ENCODE peak calls at places on chromosomes 2 and 18, in ten cellular contexts. N is OCI-M1; W is nucleus accumbens; G is SK-N-SH; T is astrocyte; Q is fibroblast of lung; S is stimulated activated naive CD4-positive, alpha-beta T cell; F is upper lobe of right lung; B is RPMI7951; R is activated naive CD4-positive, alpha-beta T cell. E is an unnamed sample.

GRCh38 chr2:137206064-137206463 is 440.7 kb downstream of the THSD7B start:
- DNase-seq in W (no peak), F (no peak), N (no peak), T (no peak), Q (no peak), R (no peak), S (no peak), B (no peak), G (no peak), E (no peak)

GRCh38 chr2:71510196-71510807 is 56.9 kb downstream of the DYSF start:
- DNase-seq in G (peak; percentile 87), T (peak; percentile 19), S (peak; percentile 27), F (peak; percentile 82), B (peak; percentile 52), R (peak; percentile 62), W (peak; percentile 11), N (peak; percentile 58), Q (peak; percentile 40), E (no peak)

GRCh38 chr2:26148501-26148900 is 24.4 kb upstream of the GAREM2 start:
- DNase-seq in F (no peak), Q (peak; percentile 15), N (no peak), S (no peak), R (no peak), T (no peak), G (no peak), W (no peak), B (no peak), E (no peak)

GRCh38 chr2:209422191-209422754 is 1.6 kb upstream of the MAP2 start:
- DNase-seq in Q (no peak), F (no peak), G (no peak), B (no peak), R (no peak), T (no peak), S (no peak), N (no peak), W (no peak), E (no peak)

GRCh38 chr2:203669820-203670219 is 36.6 kb upstream of the CD28 start:
- DNase-seq in R (no peak), W (no peak), G (no peak), N (no peak), T (peak; percentile 89), F (no peak), Q (peak; percentile 91), S (no peak), B (peak; percentile 20), E (no peak)

GRCh38 chr2:170813611-170814550 is 2.8 kb upstream of the GAD1 start:
- DNase-seq in S (no peak), R (peak; percentile 7), G (no peak), N (peak; percentile 37), B (peak; percentile 61), Q (peak; percentile 52), T (peak; percentile 35), F (no peak), W (no peak), E (no peak)

GRCh38 chr2:106306396-106306795 is 112.3 kb upstream of the UXS1 start:
- DNase-seq in N (no peak), R (no peak), Q (no peak), W (no peak), S (no peak), B (no peak), G (no peak), T (no peak), F (no peak), E (no peak)

GRCh38 chr2:213862407-213863076 is 548.3 kb upstream of the VWC2L start:
- DNase-seq in B (no peak), N (no peak), F (no peak), G (no peak), R (no peak), Q (no peak), T (no peak), S (no peak), W (no peak), E (no peak)

GRCh38 chr2:96144481-96145027 is 686 bp downstream of the DUSP2 start:
- DNase-seq in B (no peak), G (no peak), Q (no peak), F (no peak), R (peak; percentile 48), S (peak; percentile 43), T (no peak), N (peak; percentile 55), W (no peak), E (no peak)

GRCh38 chr18:54416459-54416858 is 58.8 kb downstream of the C18orf54 start:
- DNase-seq in S (no peak), B (peak; percentile 24), Q (peak; percentile 89), G (no peak), F (no peak), W (no peak), R (no peak), N (no peak), T (peak; percentile 88), E (no peak)

GRCh38 chr2:23587330-23587729 is 202.4 kb downstream of the KLHL29 start:
- DNase-seq in G (peak; percentile 56), T (no peak), Q (no peak), S (no peak), B (no peak), N (no peak), F (no peak), R (no peak), W (no peak), E (no peak)

GRCh38 chr2:241071677-241072111 is 30.4 kb downstream of the MTERF4 start:
- DNase-seq in Q (no peak), W (no peak), R (no peak), T (no peak), B (no peak), G (no peak), F (no peak), S (no peak), N (no peak), E (no peak)

GRCh38 chr2:61677942-61678341 is 139.8 kb upstream of the XPO1 start:
- DNase-seq in S (no peak), F (no peak), T (no peak), Q (no peak), G (no peak), N (no peak), B (no peak), R (no peak), W (no peak), E (no peak)

GRCh38 chr2:224449212-224450147 is 47.6 kb upstream of the FAM124B start:
- DNase-seq in B (peak; percentile 27), N (peak; percentile 17), G (peak; percentile 44), Q (peak; percentile 19), F (no peak), R (no peak), S (no peak), T (no peak), W (no peak), E (no peak)

GRCh38 chr2:112160591-112161250 is 22.5 kb downstream of the FBLN7 start:
- DNase-seq in Q (no peak), G (no peak), N (no peak), R (no peak), B (no peak), F (peak; percentile 41), T (no peak), W (no peak), S (no peak), E (no peak)

GRCh38 chr2:200609027-200609614 is 23.3 kb downstream of the AOX1 start:
- DNase-seq in Q (peak; percentile 92), N (no peak), B (peak; percentile 88), R (no peak), G (no peak), T (peak; percentile 89), S (no peak), F (no peak), W (no peak), E (no peak)

GRCh38 chr18:66124394-66124793 is 373.6 kb downstream of the CDH7 start:
- DNase-seq in W (no peak), R (no peak), G (no peak), S (no peak), B (no peak), F (no peak), N (peak; percentile 41), T (no peak), Q (no peak), E (no peak)

GRCh38 chr2:156800781-156801366 is 364.7 kb downstream of the GPD2 start:
- DNase-seq in R (no peak), W (no peak), N (no peak), B (peak; percentile 5), F (no peak), G (no peak), Q (peak; percentile 11), T (no peak), S (no peak), E (no peak)

GRCh38 chr2:157336137-157336721 is 10.6 kb upstream of the ERMN start:
- DNase-seq in B (peak; percentile 46), S (peak; percentile 39), T (no peak), R (no peak), Q (peak; percentile 22), N (peak; percentile 71), W (no peak), G (peak; percentile 21), F (no peak), E (no peak)

GRCh38 chr2:88452980-88453582 is 588 bp upstream of the FOXI3 start:
- DNase-seq in F (peak; percentile 26), G (no peak), B (no peak), R (no peak), S (no peak), T (peak; percentile 3), Q (peak; percentile 4), W (no peak), N (no peak), E (no peak)

GRCh38 chr18:63213331-63213900 is 106.2 kb downstream of the BCL2 start:
- DNase-seq in Q (no peak), G (no peak), T (no peak), R (no peak), W (no peak), B (no peak), S (peak; percentile 29), N (peak; percentile 96), F (no peak), E (no peak)

GRCh38 chr2:160936407-160936806 is 223.8 kb upstream of the TANK start:
- DNase-seq in N (no peak), G (no peak), B (no peak), F (no peak), S (no peak), W (no peak), R (no peak), Q (no peak), T (no peak), E (no peak)

GRCh38 chr2:170177950-170178781 is at the start of gene MYO3B:
- DNase-seq in Q (peak; percentile 80), F (no peak), N (no peak), B (peak; percentile 32), T (peak; percentile 79), R (no peak), G (no peak), W (no peak), S (no peak), E (no peak)

GRCh38 chr2:8662239-8662879 is 19.5 kb upstream of the ID2 start:
- DNase-seq in T (peak; percentile 78), B (peak; percentile 95), Q (peak; percentile 87), F (peak; percentile 42), R (no peak), W (no peak), N (no peak), G (peak; percentile 57), S (no peak), E (no peak)

GRCh38 chr2:3449106-3449505 is 69.6 kb downstream of the TRAPPC12 start:
- DNase-seq in B (no peak), S (no peak), G (peak; percentile 79), N (no peak), T (no peak), Q (no peak), R (no peak), F (no peak), W (no peak), E (no peak)

GRCh38 chr2:219611866-219612604 is 14.4 kb downstream of the STK11IP start:
- DNase-seq in N (no peak), S (no peak), G (no peak), T (no peak), F (no peak), B (no peak), W (no peak), R (no peak), Q (no peak), E (no peak)

GRCh38 chr18:62500966-62501591 is 21.7 kb upstream of the ZCCHC2 start:
- DNase-seq in Q (no peak), S (no peak), R (no peak), G (no peak), W (no peak), B (no peak), F (no peak), N (no peak), T (no peak), E (no peak)

GRCh38 chr2:72032481-72033041 is 115.1 kb downstream of the CYP26B1 start:
- DNase-seq in N (no peak), T (no peak), G (peak; percentile 4), B (no peak), S (no peak), F (peak; percentile 48), W (no peak), R (no peak), Q (no peak), E (no peak)